ENCODE peak calls at places on chromosome 11, in five cellular contexts. U is right lobe of liver, L is stomach, B is heart left ventricle, W is IMR-90. Q is an unnamed sample.

GRCh38 chr11:48005133-48005532 is 24.8 kb downstream of the PTPRJ start:
- DNase-seq in U (no peak), L (no peak), W (no peak), B (no peak), Q (no peak)

GRCh38 chr11:116207349-116207748 is 565.4 kb downstream of the BUD13 start:
- DNase-seq in U (peak; percentile 8), L (no peak), B (no peak), W (no peak), Q (no peak)

GRCh38 chr11:113994077-113994954 is 19.4 kb downstream of the HTR3A start:
- DNase-seq in W (no peak), B (no peak), U (no peak), L (peak; percentile 36), Q (peak; percentile 38)

GRCh38 chr11:17741487-17741886 is 6.9 kb downstream of the KCNC1 start:
- DNase-seq in B (peak; percentile 9), W (no peak), L (no peak), U (no peak), Q (peak; percentile 13)

GRCh38 chr11:71446942-71447688 is 1.1 kb downstream of the DHCR7 start:
- DNase-seq in B (no peak), L (no peak), U (peak; percentile 77), W (peak; percentile 66), Q (no peak)

GRCh38 chr11:134369656-134370525 is 38.1 kb downstream of the GLB1L2 start:
- DNase-seq in L (no peak), U (no peak), B (peak; percentile 14), W (no peak), Q (no peak)

GRCh38 chr11:115709297-115709696 is 205.1 kb upstream of the CADM1 start:
- DNase-seq in U (no peak), B (no peak), L (no peak), W (no peak), Q (no peak)

GRCh38 chr11:35529971-35530495 is 4.6 kb upstream of the PAMR1 start:
- DNase-seq in W (peak; percentile 98), B (peak; percentile 50), U (no peak), L (no peak), Q (no peak)

GRCh38 chr11:131985769-131986393 is 615.5 kb downstream of the NTM start:
- DNase-seq in B (no peak), L (no peak), W (no peak), U (no peak), Q (no peak)

GRCh38 chr11:93652161-93652597 is 9.3 kb upstream of the CEP295 start:
- DNase-seq in B (no peak), W (peak; percentile 44), U (no peak), L (no peak), Q (no peak)

GRCh38 chr11:898540-899190 is 11.9 kb downstream of the CHID1 start:
- DNase-seq in L (no peak), W (no peak), U (no peak), B (no peak), Q (no peak)

GRCh38 chr11:93908689-93909088 is 58.3 kb upstream of the VSTM5 start:
- DNase-seq in L (no peak), W (peak; percentile 91), B (no peak), U (no peak), Q (no peak)

GRCh38 chr11:96098511-96099241 is 174.8 kb upstream of the MTMR2 start:
- DNase-seq in B (peak; percentile 23), W (peak; percentile 59), U (no peak), L (no peak), Q (no peak)

GRCh38 chr11:17563961-17564686 is 17.1 kb downstream of the OTOG start:
- DNase-seq in B (no peak), W (no peak), L (no peak), U (peak; percentile 20), Q (no peak)

GRCh38 chr11:94544832-94545640 is 1.3 kb downstream of the FUT4 start:
- DNase-seq in W (no peak), L (peak; percentile 54), U (peak; percentile 55), B (peak; percentile 38), Q (peak; percentile 77)

GRCh38 chr11:62514151-62514550 is 32.5 kb downstream of the AHNAK start:
- DNase-seq in B (no peak), U (no peak), W (no peak), L (no peak), Q (no peak)

GRCh38 chr11:94131363-94132115 is 2.9 kb downstream of the PANX1 start:
- DNase-seq in W (peak; percentile 50), B (peak; percentile 58), L (no peak), U (peak; percentile 59), Q (no peak)

GRCh38 chr11:87917111-87917510 is 258.1 kb downstream of the RAB38 start:
- DNase-seq in L (no peak), B (no peak), U (no peak), W (no peak), Q (no peak)

GRCh38 chr11:126834149-126834548 is 166.4 kb downstream of the KIRREL3 start:
- DNase-seq in U (no peak), W (peak; percentile 91), B (no peak), L (no peak), Q (no peak)

GRCh38 chr11:112451250-112451649 is 190.6 kb upstream of the PLET1 start:
- DNase-seq in W (no peak), U (no peak), B (no peak), L (no peak), Q (no peak)

GRCh38 chr11:2398664-2399355 is 1.7 kb upstream of the TSSC4 start:
- DNase-seq in W (no peak), L (no peak), B (no peak), U (no peak), Q (no peak)

GRCh38 chr11:77196961-77197360 is 68.9 kb downstream of the MYO7A start:
- DNase-seq in B (no peak), L (no peak), U (peak; percentile 20), W (no peak), Q (no peak)

GRCh38 chr11:4523666-4524065 is 21.3 kb upstream of the OR52M1 start:
- DNase-seq in W (no peak), U (no peak), B (no peak), L (no peak), Q (no peak)

GRCh38 chr11:128456566-128457268 is 130.6 kb downstream of the ETS1 start:
- DNase-seq in U (no peak), L (no peak), W (no peak), B (no peak), Q (no peak)

GRCh38 chr11:11608783-11609232 is 13.0 kb downstream of the GALNT18 start:
- DNase-seq in L (no peak), U (no peak), W (peak; percentile 71), B (no peak), Q (no peak)

GRCh38 chr11:18705651-18706281 is 7.2 kb downstream of the TMEM86A start:
- DNase-seq in U (no peak), L (peak; percentile 35), B (peak; percentile 53), W (no peak), Q (peak; percentile 62)

GRCh38 chr11:74169736-74170458 is 905 bp downstream of the C2CD3 start:
- DNase-seq in W (no peak), U (no peak), B (no peak), L (no peak), Q (no peak)

GRCh38 chr11:11558826-11559225 is 63.0 kb downstream of the GALNT18 start:
- DNase-seq in U (no peak), L (no peak), B (no peak), W (no peak), Q (no peak)

GRCh38 chr11:70682056-70682455 is 283.7 kb downstream of the CTTN start:
- DNase-seq in L (no peak), B (no peak), U (no peak), W (no peak), Q (no peak)

GRCh38 chr11:3939211-3939610 is 83.7 kb downstream of the STIM1 start:
- DNase-seq in B (no peak), L (no peak), U (no peak), W (peak; percentile 95), Q (no peak)

GRCh38 chr11:76339217-76339616 is 41.7 kb downstream of the THAP12 start:
- DNase-seq in U (no peak), B (peak; percentile 81), L (no peak), W (no peak), Q (no peak)

GRCh38 chr11:76201672-76202412 is 4.5 kb downstream of the WNT11 start:
- DNase-seq in B (no peak), L (no peak), U (no peak), W (no peak), Q (no peak)

GRCh38 chr11:128949791-128950454 is 7.3 kb upstream of the TP53AIP1 start:
- DNase-seq in U (peak; percentile 56), W (no peak), L (no peak), B (no peak), Q (no peak)

GRCh38 chr11:129435499-129436245 is 60.0 kb downstream of the BARX2 start:
- DNase-seq in B (no peak), L (no peak), U (no peak), W (no peak), Q (no peak)

GRCh38 chr11:128453444-128454336 is 133.7 kb downstream of the ETS1 start:
- DNase-seq in L (peak; percentile 59), W (peak; percentile 99), U (peak; percentile 63), B (peak; percentile 76), Q (no peak)

GRCh38 chr11:31875861-31876625 is 64.9 kb upstream of the PAX6 start:
- DNase-seq in U (no peak), B (no peak), W (no peak), L (no peak), Q (no peak)

GRCh38 chr11:48081151-48082010 is 101.0 kb downstream of the PTPRJ start:
- DNase-seq in B (peak; percentile 83), L (no peak), W (peak; percentile 59), U (peak; percentile 89), Q (peak; percentile 25)

GRCh38 chr11:64916848-64917662 is at the start of gene ATG2A:
- DNase-seq in B (peak; percentile 99), L (peak; percentile 100), W (peak; percentile 100), U (peak; percentile 100), Q (peak; percentile 100)
- TF ChIP-seq POLR2A in B (peak; percentile 96), L (no peak), W (peak; percentile 89), U (peak; percentile 98), Q (peak; percentile 95)

DNA sequence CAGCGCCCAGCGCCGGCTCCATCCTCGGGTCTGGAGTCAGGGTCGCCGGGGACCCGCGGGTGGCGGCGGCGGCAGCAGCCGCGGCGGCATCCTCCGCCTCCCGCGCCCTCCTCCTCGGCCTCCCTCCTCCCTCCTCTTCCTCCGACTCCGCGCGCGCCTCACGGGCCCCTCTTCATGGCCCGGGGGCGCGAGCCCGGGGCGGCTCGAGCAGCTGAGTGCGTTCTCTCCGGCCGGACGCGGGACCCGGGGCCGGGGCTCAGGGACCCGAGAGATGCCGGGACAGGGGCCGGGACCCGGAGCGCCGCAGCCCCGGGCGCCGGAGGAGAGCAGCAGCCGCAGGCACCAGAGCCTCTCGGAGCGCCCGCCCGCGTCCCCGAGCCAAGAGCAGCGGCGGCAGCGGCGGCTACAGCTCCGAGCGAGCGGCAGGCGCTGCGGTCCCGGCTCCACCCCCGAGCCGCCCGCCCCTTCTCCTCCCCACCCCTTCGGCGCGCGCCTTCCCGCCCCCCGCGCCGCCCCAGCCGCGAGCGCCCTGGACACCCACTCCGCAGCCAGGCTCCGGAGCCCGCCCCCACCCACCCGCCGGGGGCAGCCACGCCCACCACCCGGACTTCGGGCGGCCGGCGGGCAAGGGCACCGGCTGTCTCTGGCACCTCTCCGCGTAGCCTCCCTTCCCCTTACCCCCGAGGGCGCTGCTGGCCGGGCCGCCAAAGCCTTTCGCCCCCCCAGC is at the start of gene CHST1:
- DNase-seq in W (no peak), B (peak; percentile 61), L (peak; percentile 67), U (peak; percentile 87), Q (no peak)
- H3K4me3 ChIP-seq in W (peak within 1 kb of the TSS; percentile 36), B (peak within 1 kb of the TSS; percentile 71), L (peak within 1 kb of the TSS; percentile 74), U (peak within 1 kb of the TSS; percentile 54), Q (peak within 1 kb of the TSS; percentile 30)

GRCh38 chr11:119584193-119585037 is 144.6 kb downstream of the NECTIN1 start:
- DNase-seq in B (peak; percentile 39), W (peak; percentile 63), U (peak; percentile 45), L (peak; percentile 60), Q (no peak)
- H3K27ac ChIP-seq in B (no peak overlapping the region), W (peak overlapping the region; percentile 5), U (no peak overlapping the region), L (no peak overlapping the region), Q (no peak overlapping the region)

GRCh38 chr11:130721736-130722135 is 194.5 kb downstream of the SNX19 start:
- DNase-seq in U (no peak), W (peak; percentile 67), B (no peak), L (no peak), Q (no peak)
- TF ChIP-seq POLR2A in U (no peak), W (no peak), B (no peak), L (no peak), Q (no peak)

Q was measured in Peyer's patch.